ENCODE peak calls at places on chromosomes 6 and 20, in seven cellular contexts. N is D341Med; L is activated T-cell treated with anti-CD3 and anti-CD28 coated beads, Interleukin-2, amount 50 U/mL, for 24 hours; S is stimulated activated CD8-positive, alpha-beta memory T cell treated with anti-CD3 and anti-CD28 coated beads, Interleukin-4, amount 100 ng/mL, for 1 hour; R is Ammon's horn; D is IMR-90; H is retinal pigment epithelial cell. O is an unnamed sample.

GRCh38 chr6:169801396-169802160 is 50.2 kb downstream of the ERMARD start:
- DNase-seq in D (no peak), R (no peak), N (peak), S (no peak), L (no peak), H (no peak), O (no peak)

GRCh38 chr20:51326241-51326819 is 216.2 kb downstream of the NFATC2 start:
- DNase-seq in N (no peak), H (no peak), R (peak), S (no peak), L (peak), D (peak), O (no peak)

GRCh38 chr20:49594143-49594928 is 26.4 kb upstream of the PTGIS start:
- DNase-seq in S (peak), D (peak), L (peak), R (no peak), H (peak), N (no peak), O (no peak)

GRCh38 chr6:127550403-127550802 is 26.6 kb upstream of the C6orf58 start:
- DNase-seq in S (no peak), N (no peak), L (no peak), D (peak), R (no peak), H (no peak), O (peak)

GRCh38 chr6:93794161-93794560 is 374.8 kb upstream of the EPHA7 start:
- DNase-seq in D (no peak), H (no peak), S (no peak), L (no peak), N (no peak), R (no peak), O (no peak)

GRCh38 chr6:148451690-148452089 is 109.1 kb downstream of the SASH1 start:
- DNase-seq in N (no peak), D (no peak), R (no peak), S (no peak), L (no peak), H (no peak), O (no peak)

GRCh38 chr20:20668639-20669038 is 43.8 kb downstream of the RALGAPA2 start:
- DNase-seq in H (no peak), L (no peak), R (peak), N (no peak), D (no peak), S (no peak), O (no peak)

GRCh38 chr20:54067606-54068174 is 2.7 kb downstream of the BCAS1 start:
- DNase-seq in N (no peak), L (no peak), R (no peak), S (no peak), H (peak), D (no peak), O (peak)

GRCh38 chr6:5840742-5841141 is 166.0 kb downstream of the NRN1 start:
- DNase-seq in H (no peak), N (no peak), D (no peak), R (peak), L (no peak), S (no peak), O (no peak)

GRCh38 chr6:133447924-133448323 is 206.8 kb downstream of the EYA4 start:
- DNase-seq in S (no peak), L (no peak), R (peak), H (no peak), N (no peak), D (peak), O (no peak)

GRCh38 chr20:39855056-39855455 is 834.0 kb downstream of the MAFB start:
- DNase-seq in R (no peak), D (no peak), S (no peak), H (no peak), L (no peak), N (no peak), O (no peak)

GRCh38 chr6:160027931-160028330 is 59.0 kb downstream of the IGF2R start:
- DNase-seq in S (no peak), D (no peak), N (no peak), R (no peak), L (no peak), H (no peak), O (no peak)

GRCh38 chr6:156741287-156742073 is 35.7 kb upstream of the ARID1B start:
- DNase-seq in H (no peak), L (no peak), R (no peak), D (no peak), N (no peak), S (no peak), O (no peak)

GRCh38 chr20:19603390-19603753 is 154.7 kb upstream of the RIN2 start:
- DNase-seq in S (no peak), R (no peak), L (no peak), N (no peak), H (no peak), D (no peak), O (no peak)

GRCh38 chr6:13992417-13993055 is 67.8 kb downstream of the RNF182 start:
- DNase-seq in R (no peak), H (no peak), D (peak), S (no peak), N (no peak), L (no peak), O (no peak)

GRCh38 chr20:62744761-62745160 is 36.1 kb downstream of the NTSR1 start:
- DNase-seq in L (no peak), S (no peak), D (no peak), R (no peak), N (no peak), H (no peak), O (no peak)

GRCh38 chr6:158033751-158034702 is 52.4 kb downstream of the SYNJ2 start:
- DNase-seq in R (no peak), N (no peak), H (no peak), D (no peak), S (no peak), L (no peak), O (no peak)

GRCh38 chr6:109124219-109124618 is 28.9 kb downstream of the CEP57L1 start:
- DNase-seq in N (no peak), D (no peak), R (no peak), L (no peak), H (no peak), S (no peak), O (no peak)

GRCh38 chr6:11791354-11792107 is 12.9 kb upstream of the ADTRP start:
- DNase-seq in L (peak), H (no peak), S (no peak), D (peak), R (no peak), N (no peak), O (no peak)

GRCh38 chr6:11865926-11866325 is 87.3 kb upstream of the ADTRP start:
- DNase-seq in H (no peak), D (peak), S (no peak), N (no peak), R (no peak), L (no peak), O (no peak)

GRCh38 chr6:15001511-15001910 is 244.4 kb upstream of the JARID2 start:
- DNase-seq in D (no peak), N (no peak), R (no peak), H (peak), S (no peak), L (no peak), O (no peak)

GRCh38 chr6:89989742-89990141 is 95.5 kb downstream of the GJA10 start:
- DNase-seq in H (no peak), D (peak), N (no peak), R (no peak), L (no peak), S (no peak), O (peak)

GRCh38 chr20:48823960-48824497 is 3.8 kb downstream of the PREX1 start:
- DNase-seq in D (peak), N (no peak), S (no peak), H (no peak), L (peak), R (peak), O (no peak)

GRCh38 chr6:74167951-74168350 is 471.9 kb downstream of the CD109 start:
- DNase-seq in S (no peak), N (no peak), D (peak), R (no peak), L (no peak), H (no peak), O (no peak)

GRCh38 chr6:119495230-119495683 is 145.7 kb upstream of the MAN1A1 start:
- DNase-seq in H (no peak), S (no peak), N (no peak), D (no peak), R (no peak), L (no peak), O (no peak)

GRCh38 chr6:169723991-169724553 is at the start of gene PHF10:
- DNase-seq in L (no peak), H (no peak), S (peak), D (no peak), R (peak), N (peak), O (no peak)

GRCh38 chr6:141866731-141867502 is 265.8 kb upstream of the GJE1 start:
- DNase-seq in D (peak), R (no peak), L (no peak), N (no peak), S (no peak), H (no peak), O (no peak)

O was measured in epithelial cell of proximal tubule.